ENCODE peak calls at places on chromosomes 2 and 18, in ten cellular contexts. M is KBM-7; S is NAMALWA; O is NCI-H2081; V is activated CD8-positive, alpha-beta memory T cell treated with anti-CD3 and anti-CD28 coated beads for 1 hour; Z is T-helper 1 cell; B is GM23248; D is T-helper 9 cell; K is EH; C is LoVo. H is an unnamed sample.

GRCh38 chr2:208369091-208369490 is 37.5 kb upstream of the PTH2R start:
- DNase-seq in M (no peak), S (no peak), O (no peak), V (no peak), Z (no peak), B (no peak), D (no peak), K (peak), C (no peak), H (no peak)

GRCh38 chr2:109209412-109209811 is 80.4 kb downstream of the SH3RF3 start:
- DNase-seq in M (no peak), S (no peak), O (no peak), V (no peak), Z (no peak), B (peak), D (no peak), K (peak), C (peak), H (peak)

GRCh38 chr2:61793389-61793836 is 60.4 kb downstream of the FAM161A start:
- DNase-seq in M (peak), S (peak), O (peak), V (peak), Z (peak), B (peak), D (peak), K (peak), C (peak), H (peak)

GRCh38 chr18:51342815-51343214 is 145.3 kb upstream of the MEX3C start:
- DNase-seq in M (no peak), S (no peak), O (no peak), V (no peak), Z (no peak), B (peak), D (no peak), K (peak), C (peak), H (no peak)

GRCh38 chr2:238948765-238949641 is 101.1 kb downstream of the TWIST2 start:
- DNase-seq in M (no peak), S (no peak), O (no peak), V (no peak), Z (no peak), B (peak), D (no peak), K (peak), C (no peak), H (peak)

GRCh38 chr18:43543236-43543635 is 265.9 kb upstream of the SYT4 start:
- DNase-seq in M (no peak), S (no peak), O (no peak), V (no peak), Z (no peak), B (no peak), D (no peak), K (no peak), C (no peak), H (no peak)

GRCh38 chr18:24016643-24017042 is 2.1 kb downstream of the TTC39C start:
- DNase-seq in M (peak), S (peak), O (peak), V (no peak), Z (no peak), B (peak), D (no peak), K (peak), C (peak), H (no peak)

GRCh38 chr2:239711911-239712570 is 311.2 kb upstream of the HDAC4 start:
- DNase-seq in M (no peak), S (no peak), O (no peak), V (no peak), Z (no peak), B (no peak), D (no peak), K (no peak), C (no peak), H (no peak)

GRCh38 chr2:215833531-215834162 is 179.7 kb downstream of the MREG start:
- DNase-seq in M (no peak), S (no peak), O (peak), V (no peak), Z (no peak), B (peak), D (no peak), K (peak), C (no peak), H (no peak)

GRCh38 chr2:138221358-138221757 is 257.1 kb downstream of the HNMT start:
- DNase-seq in M (no peak), S (no peak), O (no peak), V (no peak), Z (no peak), B (no peak), D (no peak), K (no peak), C (no peak), H (no peak)

GRCh38 chr2:71615769-71616730 is 162.7 kb downstream of the DYSF start:
- DNase-seq in M (no peak), S (no peak), O (no peak), V (no peak), Z (no peak), B (no peak), D (no peak), K (no peak), C (no peak), H (no peak)

GRCh38 chr2:200791905-200792304 is 19.8 kb upstream of the BZW1 start:
- DNase-seq in M (no peak), S (no peak), O (no peak), V (no peak), Z (no peak), B (no peak), D (no peak), K (no peak), C (no peak), H (no peak)

GRCh38 chr18:12093520-12094257 is at the start of gene ANKRD62:
- DNase-seq in M (no peak), S (no peak), O (no peak), V (no peak), Z (no peak), B (no peak), D (no peak), K (no peak), C (no peak), H (no peak)

GRCh38 chr2:28613181-28613580 is 117.3 kb downstream of the PLB1 start:
- DNase-seq in M (no peak), S (no peak), O (no peak), V (no peak), Z (no peak), B (no peak), D (no peak), K (no peak), C (no peak), H (no peak)

GRCh38 chr18:36127866-36128845 is 984 bp downstream of the SLC39A6 start:
- DNase-seq in M (peak), S (peak), O (no peak), V (no peak), Z (no peak), B (peak), D (no peak), K (peak), C (peak), H (peak)

GRCh38 chr2:48414196-48414595 is 115.8 kb upstream of the STON1 start:
- DNase-seq in M (no peak), S (no peak), O (no peak), V (no peak), Z (no peak), B (no peak), D (no peak), K (no peak), C (no peak), H (no peak)

GRCh38 chr2:124025896-124026295 is 809 bp downstream of the CNTNAP5 start:
- DNase-seq in M (no peak), S (no peak), O (no peak), V (no peak), Z (no peak), B (no peak), D (no peak), K (no peak), C (no peak), H (no peak)

GRCh38 chr2:234725528-234726264 is 226.1 kb upstream of the SH3BP4 start:
- DNase-seq in M (no peak), S (no peak), O (no peak), V (no peak), Z (no peak), B (peak), D (no peak), K (peak), C (peak), H (peak)

GRCh38 chr2:238440767-238441166 is 14.0 kb downstream of the ASB1 start:
- DNase-seq in M (no peak), S (no peak), O (no peak), V (no peak), Z (no peak), B (no peak), D (no peak), K (no peak), C (no peak), H (no peak)

GRCh38 chr2:57543211-57543610 is 503.4 kb upstream of the VRK2 start:
- DNase-seq in M (no peak), S (no peak), O (no peak), V (no peak), Z (no peak), B (no peak), D (no peak), K (peak), C (no peak), H (no peak)

GRCh38 chr18:10604178-10604577 is 78.4 kb downstream of the NAPG start:
- DNase-seq in M (no peak), S (no peak), O (no peak), V (no peak), Z (no peak), B (no peak), D (no peak), K (no peak), C (no peak), H (no peak)

GRCh38 chr2:98869868-98870267 is 66.2 kb downstream of the CRACDL start:
- DNase-seq in M (no peak), S (no peak), O (peak), V (no peak), Z (no peak), B (no peak), D (no peak), K (no peak), C (peak), H (no peak)

GRCh38 chr2:47569658-47570398 is 166.9 kb downstream of the MSH2 start:
- DNase-seq in M (peak), S (no peak), O (peak), V (no peak), Z (no peak), B (peak), D (no peak), K (no peak), C (no peak), H (peak)

GRCh38 chr2:45128580-45128997 is 119.3 kb upstream of the SIX2 start:
- DNase-seq in M (peak), S (no peak), O (no peak), V (no peak), Z (no peak), B (peak), D (no peak), K (peak), C (peak), H (peak)

GRCh38 chr2:58291726-58292430 is 50.8 kb upstream of the FANCL start:
- DNase-seq in M (no peak), S (no peak), O (peak), V (no peak), Z (no peak), B (no peak), D (no peak), K (no peak), C (no peak), H (no peak)

GRCh38 chr2:207472343-207473202 is 57.2 kb upstream of the CREB1 start:
- DNase-seq in M (no peak), S (no peak), O (no peak), V (no peak), Z (no peak), B (peak), D (no peak), K (peak), C (no peak), H (no peak)

GRCh38 chr2:19973471-19973870 is 16.4 kb downstream of the WDR35 start:
- DNase-seq in M (no peak), S (no peak), O (peak), V (no peak), Z (no peak), B (no peak), D (no peak), K (no peak), C (no peak), H (no peak)

GRCh38 chr2:37377187-37377532 is 32.7 kb downstream of the QPCT start:
- DNase-seq in M (peak), S (no peak), O (no peak), V (no peak), Z (no peak), B (peak), D (no peak), K (peak), C (peak), H (peak)

GRCh38 chr18:22550366-22550765 is 132.7 kb upstream of the CTAGE1 start:
- DNase-seq in M (no peak), S (no peak), O (no peak), V (no peak), Z (no peak), B (peak), D (no peak), K (no peak), C (no peak), H (no peak)

GRCh38 chr2:18356676-18357075 is 203.8 kb downstream of the RDH14 start:
- DNase-seq in M (no peak), S (no peak), O (no peak), V (no peak), Z (no peak), B (peak), D (no peak), K (peak), C (no peak), H (peak)

GRCh38 chr2:172429351-172429968 is 2.1 kb downstream of the ITGA6 start:
- DNase-seq in M (no peak), S (peak), O (no peak), V (no peak), Z (no peak), B (peak), D (no peak), K (peak), C (no peak), H (peak)

GRCh38 chr2:199131256-199131655 is 326.5 kb downstream of the SATB2 start:
- DNase-seq in M (no peak), S (no peak), O (no peak), V (no peak), Z (no peak), B (no peak), D (no peak), K (no peak), C (no peak), H (no peak)

GRCh38 chr2:28582595-28582994 is 86.7 kb downstream of the PLB1 start:
- DNase-seq in M (no peak), S (no peak), O (no peak), V (no peak), Z (no peak), B (no peak), D (no peak), K (no peak), C (no peak), H (no peak)

GRCh38 chr2:201949036-201950012 is 84.3 kb upstream of the FZD7 start:
- DNase-seq in M (no peak), S (no peak), O (peak), V (no peak), Z (no peak), B (no peak), D (no peak), K (peak), C (no peak), H (no peak)

GRCh38 chr18:60981651-60982050 is 351.6 kb upstream of the CDH20 start:
- DNase-seq in M (no peak), S (no peak), O (no peak), V (no peak), Z (no peak), B (no peak), D (no peak), K (no peak), C (no peak), H (no peak)

GRCh38 chr2:66569321-66569851 is 134.5 kb downstream of the MEIS1 start:
- DNase-seq in M (peak), S (peak), O (peak), V (no peak), Z (no peak), B (peak), D (no peak), K (peak), C (no peak), H (no peak)

GRCh38 chr2:234308814-234309195 is 188.1 kb downstream of the ARL4C start:
- DNase-seq in M (peak), S (peak), O (no peak), V (peak), Z (no peak), B (no peak), D (peak), K (peak), C (no peak), H (peak)

GRCh38 chr2:39604875-39605274 is 60.8 kb upstream of the TMEM178A start:
- DNase-seq in M (no peak), S (no peak), O (no peak), V (no peak), Z (no peak), B (no peak), D (no peak), K (no peak), C (no peak), H (no peak)